ENCODE peak calls at places on chromosomes 4 and X, in seven cellular contexts. V, L, M, H, Y, E and Z are unnamed samples.

GRCh38 chr4:84638092-84638491 is 55.2 kb downstream of the CDS1 start:
- DNase-seq in V (no peak), M (no peak), L (no peak), Y (no peak), E (no peak), H (no peak), Z (no peak)

GRCh38 chr4:93605163-93605562 is 223.4 kb upstream of the ATOH1 start:
- DNase-seq in H (no peak), V (no peak), L (no peak), Y (no peak), M (no peak), E (no peak), Z (no peak)

GRCh38 chr4:88006956-88007303 is 505 bp upstream of the PKD2 start:
- DNase-seq in L (no peak), Y (no peak), M (no peak), V (no peak), H (no peak), E (no peak), Z (no peak)

GRCh38 chr4:186807131-186807530 is 83.5 kb upstream of the FAT1 start:
- DNase-seq in H (no peak), M (no peak), Y (no peak), V (no peak), E (no peak), L (no peak), Z (no peak)

GRCh38 chr4:6824772-6825402 is 42.4 kb downstream of the KIAA0232 start:
- DNase-seq in L (no peak), E (no peak), H (no peak), V (no peak), Y (no peak), M (no peak), Z (no peak)

GRCh38 chr4:6027392-6027791 is 9.2 kb upstream of the C4orf50 start:
- DNase-seq in Y (no peak), L (no peak), E (no peak), M (no peak), H (no peak), V (no peak), Z (peak)

GRCh38 chr4:102780476-102781144 is 19.8 kb upstream of the MANBA start:
- DNase-seq in E (no peak), L (no peak), H (no peak), Y (no peak), V (no peak), M (no peak), Z (no peak)

GRCh38 chr4:161419822-161420221 is 744.0 kb downstream of the FSTL5 start:
- DNase-seq in Y (no peak), L (no peak), E (no peak), V (peak), H (no peak), M (no peak), Z (no peak)

GRCh38 chr4:7559741-7560376 is 125.1 kb upstream of the PSAPL1 start:
- DNase-seq in V (peak), H (no peak), L (no peak), Y (no peak), M (no peak), E (no peak), Z (no peak)

GRCh38 chr4:184400375-184400870 is 73.9 kb downstream of the IRF2 start:
- DNase-seq in E (no peak), V (no peak), M (peak), Y (no peak), L (no peak), H (no peak), Z (no peak)

GRCh38 chr4:136651932-136652331 is 880.4 kb downstream of the PCDH18 start:
- DNase-seq in Y (no peak), E (no peak), M (no peak), L (no peak), V (no peak), H (no peak), Z (no peak)

GRCh38 chr4:37082912-37083311 is 161.6 kb upstream of the NWD2 start:
- DNase-seq in Y (no peak), M (no peak), H (no peak), L (no peak), E (no peak), V (no peak), Z (no peak)

GRCh38 chr4:119337010-119337409 is 15.1 kb upstream of the FABP2 start:
- DNase-seq in L (no peak), M (no peak), Y (no peak), H (no peak), E (no peak), V (no peak), Z (no peak)

GRCh38 chrX:10615931-10616780 is 4.2 kb downstream of the MID1 start:
- DNase-seq in V (peak), H (no peak), M (no peak), Y (peak), L (no peak), E (no peak), Z (peak)

GRCh38 chrX:5876984-5877655 is 351.5 kb downstream of the NLGN4X start:
- DNase-seq in E (no peak), L (no peak), M (no peak), H (no peak), V (peak), Y (no peak), Z (no peak)

GRCh38 chr4:41394362-41394960 is 137.7 kb downstream of the UCHL1 start:
- DNase-seq in L (no peak), V (no peak), E (no peak), M (no peak), Y (no peak), H (no peak), Z (no peak)

GRCh38 chrX:134246282-134246681 is 9.3 kb downstream of the CCDC160 start:
- DNase-seq in V (no peak), H (no peak), Y (no peak), L (no peak), M (no peak), E (no peak), Z (no peak)

GRCh38 chrX:55709735-55710134 is 7.8 kb upstream of the RRAGB start:
- DNase-seq in V (peak), M (no peak), H (no peak), L (no peak), E (no peak), Y (no peak), Z (no peak)